ENCODE peak calls at places on chromosomes 1 and 21, in ten cellular contexts. C is fibroblast of pulmonary artery, O is AG09309, U is coronary artery, T is psoas muscle, P is sigmoid colon, V is heart left ventricle, X is endothelial cell of umbilical vein, B is neural progenitor cell, I is lower leg skin. Q is an unnamed sample.

GRCh38 chr1:28411656-28412055 is 42.1 kb downstream of the PHACTR4 start:
- DNase-seq in C (no peak), O (no peak), U (no peak), T (no peak), P (no peak), V (no peak), X (no peak), B (no peak), I (no peak), Q (no peak)

GRCh38 chr1:43569175-43569574 is 38.5 kb downstream of the PTPRF start:
- DNase-seq in C (no peak), O (no peak), U (no peak), T (no peak), P (no peak), V (no peak), X (no peak), B (no peak), I (no peak), Q (no peak)

GRCh38 chr21:34582506-34583150 is 32.3 kb downstream of the RCAN1 start:
- DNase-seq in C (peak; percentile 62), O (no peak), U (no peak), T (no peak), P (no peak), V (no peak), X (peak; percentile 49), B (peak; percentile 55), I (no peak), Q (peak; percentile 19)

GRCh38 chr1:85438353-85438752 is 26.6 kb downstream of the DDAH1 start:
- DNase-seq in C (peak; percentile 35), O (no peak), U (no peak), T (no peak), P (no peak), V (peak; percentile 17), X (no peak), B (no peak), I (no peak), Q (no peak)

GRCh38 chr1:213986020-213986924 is 1.5 kb upstream of the PROX1 start:
- DNase-seq in C (no peak), O (no peak), U (no peak), T (no peak), P (no peak), V (no peak), X (no peak), B (peak; percentile 26), I (no peak), Q (no peak)

GRCh38 chr1:12130466-12131130 is 36.2 kb upstream of the TNFRSF1B start:
- DNase-seq in C (no peak), O (no peak), U (peak; percentile 63), T (no peak), P (no peak), V (no peak), X (no peak), B (no peak), I (no peak), Q (no peak)

GRCh38 chr21:34881894-34882371 is 167.2 kb downstream of the RUNX1 start:
- DNase-seq in C (peak; percentile 85), O (no peak), U (no peak), T (no peak), P (no peak), V (no peak), X (peak; percentile 83), B (no peak), I (no peak), Q (no peak)

GRCh38 chr1:58290685-58291372 is 255.7 kb downstream of the OMA1 start:
- DNase-seq in C (peak; percentile 31), O (no peak), U (no peak), T (no peak), P (no peak), V (peak; percentile 10), X (peak; percentile 12), B (peak; percentile 81), I (no peak), Q (no peak)

GRCh38 chr21:45388011-45388521 is 16.9 kb upstream of the COL18A1 start:
- DNase-seq in C (no peak), O (no peak), U (no peak), T (peak; percentile 21), P (peak; percentile 66), V (peak; percentile 60), X (no peak), B (peak; percentile 54), I (peak; percentile 78), Q (no peak)

GRCh38 chr21:45386336-45386727 is 18.6 kb upstream of the COL18A1 start:
- DNase-seq in C (no peak), O (no peak), U (no peak), T (peak; percentile 6), P (peak; percentile 49), V (peak; percentile 3), X (no peak), B (no peak), I (peak; percentile 54), Q (no peak)

GRCh38 chr21:45387506-45387905 is 17.5 kb upstream of the COL18A1 start:
- DNase-seq in C (no peak), O (no peak), U (no peak), T (no peak), P (no peak), V (no peak), X (no peak), B (no peak), I (no peak), Q (no peak)

GRCh38 chr21:45385549-45386050 is 19.4 kb upstream of the COL18A1 start:
- DNase-seq in C (no peak), O (no peak), U (no peak), T (peak; percentile 7), P (peak; percentile 56), V (peak; percentile 5), X (no peak), B (no peak), I (peak; percentile 74), Q (no peak)

DNA sequence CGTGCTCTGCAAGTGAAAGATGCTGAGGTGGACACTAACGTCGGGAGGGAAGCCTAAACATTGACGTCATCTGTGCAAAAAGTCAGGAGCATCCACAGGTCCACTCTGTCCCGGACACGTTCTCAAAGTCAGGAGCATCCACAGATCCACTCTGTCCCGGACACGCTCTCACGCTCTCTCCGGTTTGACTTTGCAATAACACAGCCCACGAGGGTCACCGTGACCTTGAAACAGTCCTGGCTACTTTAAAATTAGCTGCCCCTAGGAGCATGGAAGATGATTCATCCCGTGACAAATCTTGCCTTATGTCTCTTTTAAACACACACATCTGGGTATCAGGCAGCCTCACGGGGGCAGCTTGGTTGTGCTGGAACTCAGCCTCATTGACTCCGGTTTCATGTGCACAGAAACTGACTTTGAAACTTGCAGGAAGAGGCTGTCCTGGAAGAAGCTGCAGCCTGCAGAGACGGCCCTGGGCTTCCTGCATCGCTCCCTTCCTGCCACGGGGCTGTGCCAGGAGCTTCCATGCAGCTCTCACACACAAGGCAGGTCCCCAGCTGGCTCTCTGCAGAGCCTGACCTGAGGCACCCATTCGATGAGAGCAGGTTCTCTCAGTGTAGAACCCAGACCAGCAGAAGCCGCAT is 18.1 kb upstream of the COL18A1 start:
- DNase-seq in C (peak; percentile 89), O (peak; percentile 75), U (no peak), T (peak; percentile 53), P (peak; percentile 82), V (peak; percentile 52), X (peak; percentile 57), B (no peak), I (peak; percentile 86), Q (no peak)
- TF ChIP-seq CTCF in C (peak; percentile 42), O (peak; percentile 42), U (no peak), T (no peak), P (no peak), V (peak; percentile 22), X (no peak), B (no peak), I (no peak), Q (no peak)

GRCh38 chr21:16457498-16457897 is 727.7 kb downstream of the USP25 start:
- DNase-seq in C (no peak), O (no peak), U (no peak), T (no peak), P (no peak), V (peak; percentile 10), X (no peak), B (no peak), I (no peak), Q (no peak)

GRCh38 chr21:16454371-16454770 is 724.6 kb downstream of the USP25 start:
- DNase-seq in C (peak; percentile 51), O (no peak), U (no peak), T (no peak), P (no peak), V (no peak), X (peak; percentile 49), B (no peak), I (no peak), Q (no peak)

GRCh38 chr21:16455978-16456377 is 726.2 kb downstream of the USP25 start:
- DNase-seq in C (no peak), O (no peak), U (no peak), T (no peak), P (no peak), V (no peak), X (no peak), B (no peak), I (no peak), Q (no peak)

GRCh38 chr21:16460936-16461335 is 731.2 kb downstream of the USP25 start:
- DNase-seq in C (no peak), O (no peak), U (no peak), T (no peak), P (no peak), V (no peak), X (no peak), B (no peak), I (no peak), Q (no peak)

GRCh38 chr21:16455526-16455925 is 725.7 kb downstream of the USP25 start:
- DNase-seq in C (no peak), O (no peak), U (no peak), T (no peak), P (no peak), V (no peak), X (no peak), B (no peak), I (no peak), Q (no peak)
- H3K4me3 ChIP-seq in C (no peak overlapping the region), O (no peak overlapping the region), U (no peak overlapping the region), T (no peak overlapping the region), P (no peak overlapping the region), V (no peak overlapping the region), X (no peak overlapping the region), B (no peak overlapping the region), I (no peak overlapping the region), Q (no peak overlapping the region)

GRCh38 chr1:52264530-52265115 is 101.4 kb downstream of the CC2D1B start:
- DNase-seq in C (peak; percentile 10), O (no peak), U (no peak), T (no peak), P (no peak), V (no peak), X (no peak), B (no peak), I (no peak), Q (no peak)
- TF ChIP-seq CTCF in C (peak; percentile 10), O (no peak), U (no peak), T (peak; percentile 18), P (no peak), V (no peak), X (no peak), B (no peak), I (no peak), Q (no peak)

GRCh38 chr1:40708750-40709099 is 17.2 kb downstream of the NFYC start:
- DNase-seq in C (peak; percentile 93), O (peak; percentile 59), U (no peak), T (no peak), P (no peak), V (no peak), X (no peak), B (peak; percentile 89), I (no peak), Q (peak; percentile 72)

GRCh38 chr1:40711465-40712404 is 20.2 kb downstream of the NFYC start:
- DNase-seq in C (peak; percentile 60), O (no peak), U (no peak), T (no peak), P (no peak), V (peak; percentile 19), X (peak; percentile 42), B (no peak), I (no peak), Q (no peak)

GRCh38 chr1:40709802-40710278 is 18.3 kb downstream of the NFYC start:
- DNase-seq in C (no peak), O (no peak), U (no peak), T (no peak), P (no peak), V (no peak), X (no peak), B (no peak), I (no peak), Q (no peak)

GRCh38 chr1:40710581-40711315 is 19.2 kb downstream of the NFYC start:
- DNase-seq in C (peak; percentile 19), O (no peak), U (no peak), T (no peak), P (no peak), V (peak; percentile 15), X (peak; percentile 15), B (peak; percentile 31), I (no peak), Q (no peak)

GRCh38 chr1:40709100-40709801 is 17.7 kb downstream of the NFYC start:
- DNase-seq in C (peak; percentile 99), O (peak; percentile 80), U (peak; percentile 84), T (peak; percentile 55), P (peak; percentile 91), V (peak; percentile 89), X (peak; percentile 95), B (peak; percentile 96), I (peak; percentile 91), Q (peak; percentile 96)
- H3K4me3 ChIP-seq in C (peak overlapping the region; percentile 69), O (peak overlapping the region; percentile 55), U (peak overlapping the region; percentile 68), T (peak overlapping the region; percentile 75), P (peak overlapping the region; percentile 55), V (peak overlapping the region; percentile 43), X (peak overlapping the region; percentile 26), B (peak overlapping the region; percentile 75), I (peak overlapping the region; percentile 16), Q (peak overlapping the region; percentile 77)